ENCODE peak calls at places on chromosomes 2 and 18, in seven cellular contexts. B, Y, M, U, F, V and J are unnamed samples.

GRCh38 chr2:217689053-217689452 is 313.7 kb downstream of the TNS1 start:
- DNase-seq in B (no peak), Y (no peak), M (no peak), U (no peak), F (no peak), V (no peak), J (no peak)

GRCh38 chr2:70203086-70203485 is 12.3 kb upstream of the C2orf42 start:
- DNase-seq in B (no peak), Y (no peak), M (no peak), U (no peak), F (no peak), V (no peak), J (no peak)

GRCh38 chr2:232458661-232459418 is 2.9 kb downstream of the ALPI start:
- DNase-seq in B (no peak), Y (peak; percentile 30), M (no peak), U (no peak), F (no peak), V (no peak), J (no peak)

GRCh38 chr2:104851236-104852160 is 2.4 kb upstream of the POU3F3 start:
- DNase-seq in B (peak; percentile 24), Y (no peak), M (no peak), U (no peak), F (no peak), V (no peak), J (no peak)

GRCh38 chr2:150601280-150602038 is 114.0 kb upstream of the RND3 start:
- DNase-seq in B (peak; percentile 56), Y (no peak), M (peak; percentile 37), U (no peak), F (peak; percentile 65), V (no peak), J (no peak)

GRCh38 chr2:232525796-232526195 is at the start of gene CHRND:
- DNase-seq in B (no peak), Y (peak; percentile 62), M (peak; percentile 40), U (no peak), F (peak; percentile 19), V (peak; percentile 61), J (no peak)

GRCh38 chr2:163155279-163155883 is 316.8 kb upstream of the KCNH7 start:
- DNase-seq in B (peak; percentile 55), Y (no peak), M (peak; percentile 47), U (peak; percentile 23), F (peak; percentile 72), V (no peak), J (no peak)

GRCh38 chr18:10033038-10033437 is 119.2 kb downstream of the VAPA start:
- DNase-seq in B (no peak), Y (no peak), M (no peak), U (no peak), F (no peak), V (no peak), J (no peak)

GRCh38 chr2:221517362-221518121 is 54.6 kb downstream of the EPHA4 start:
- DNase-seq in B (peak; percentile 73), Y (no peak), M (peak; percentile 88), U (peak; percentile 34), F (peak; percentile 72), V (no peak), J (no peak)

GRCh38 chr2:237733677-237734300 is 64.8 kb upstream of the RBM44 start:
- DNase-seq in B (no peak), Y (no peak), M (no peak), U (no peak), F (no peak), V (no peak), J (no peak)

GRCh38 chr2:231780123-231780908 is 766 bp downstream of the PDE6D start:
- DNase-seq in B (peak; percentile 29), Y (no peak), M (peak; percentile 63), U (peak; percentile 27), F (peak; percentile 40), V (no peak), J (no peak)

GRCh38 chr2:128198666-128199065 is 107.7 kb downstream of the UGGT1 start:
- DNase-seq in B (no peak), Y (no peak), M (no peak), U (no peak), F (no peak), V (no peak), J (no peak)

GRCh38 chr2:238521002-238521401 is 94.3 kb downstream of the ASB1 start:
- DNase-seq in B (no peak), Y (no peak), M (no peak), U (no peak), F (no peak), V (no peak), J (no peak)

GRCh38 chr18:56890632-56891031 is 239.5 kb downstream of the WDR7 start:
- DNase-seq in B (peak; percentile 94), Y (no peak), M (peak; percentile 87), U (peak; percentile 26), F (peak; percentile 77), V (no peak), J (no peak)

GRCh38 chr2:240785424-240786335 is 34.3 kb downstream of the KIF1A start:
- DNase-seq in B (no peak), Y (peak; percentile 29), M (no peak), U (no peak), F (no peak), V (no peak), J (peak; percentile 41)

GRCh38 chr2:72612614-72613160 is 213.1 kb downstream of the EXOC6B start:
- DNase-seq in B (no peak), Y (no peak), M (no peak), U (no peak), F (peak; percentile 79), V (no peak), J (no peak)

GRCh38 chr2:148531175-148532048 is 113.1 kb upstream of the EPC2 start:
- DNase-seq in B (no peak), Y (no peak), M (no peak), U (no peak), F (no peak), V (no peak), J (no peak)

GRCh38 chr2:39416172-39416571 is 20.9 kb downstream of the MAP4K3 start:
- DNase-seq in B (peak; percentile 28), Y (no peak), M (peak; percentile 54), U (no peak), F (peak; percentile 58), V (no peak), J (no peak)

GRCh38 chr2:11766016-11766415 is 19.6 kb downstream of the LPIN1 start:
- DNase-seq in B (no peak), Y (no peak), M (no peak), U (no peak), F (no peak), V (no peak), J (no peak)

GRCh38 chr2:44549099-44549471 is 187.3 kb downstream of the CAMKMT start:
- DNase-seq in B (peak; percentile 80), Y (no peak), M (peak; percentile 88), U (peak; percentile 63), F (peak; percentile 80), V (no peak), J (no peak)

GRCh38 chr2:105857076-105857740 is 112.5 kb downstream of the NCK2 start:
- DNase-seq in B (no peak), Y (no peak), M (no peak), U (no peak), F (no peak), V (no peak), J (peak; percentile 63)

GRCh38 chr2:158011055-158011771 is 90.5 kb upstream of the UPP2 start:
- DNase-seq in B (no peak), Y (no peak), M (no peak), U (no peak), F (no peak), V (no peak), J (no peak)

GRCh38 chr2:102070058-102070642 is 72.4 kb upstream of the IL1R1 start:
- DNase-seq in B (peak; percentile 33), Y (peak; percentile 82), M (peak; percentile 88), U (no peak), F (no peak), V (no peak), J (no peak)

GRCh38 chr2:240136671-240137292 is 677 bp upstream of the COPS9 start:
- DNase-seq in B (no peak), Y (no peak), M (no peak), U (no peak), F (no peak), V (no peak), J (no peak)

GRCh38 chr2:240168041-240168440 is 27.6 kb upstream of the OTOS start:
- DNase-seq in B (no peak), Y (no peak), M (no peak), U (no peak), F (no peak), V (no peak), J (no peak)

GRCh38 chr2:164335947-164336346 is 285.3 kb downstream of the GRB14 start:
- DNase-seq in B (no peak), Y (no peak), M (no peak), U (no peak), F (no peak), V (no peak), J (no peak)

GRCh38 chr2:200411831-200412230 is 98.0 kb downstream of the KCTD18 start:
- DNase-seq in B (no peak), Y (no peak), M (peak; percentile 39), U (no peak), F (peak; percentile 28), V (no peak), J (no peak)

GRCh38 chr18:46917808-46918600 is 602 bp downstream of the KATNAL2 start:
- DNase-seq in B (peak; percentile 36), Y (peak; percentile 49), M (peak; percentile 64), U (peak; percentile 22), F (peak; percentile 62), V (no peak), J (no peak)

GRCh38 chr2:28624798-28625701 is 126.6 kb upstream of the PPP1CB start:
- DNase-seq in B (peak; percentile 62), Y (peak; percentile 92), M (peak; percentile 40), U (no peak), F (no peak), V (no peak), J (no peak)

GRCh38 chr2:65390134-65390533 is 42.3 kb downstream of the SPRED2 start:
- DNase-seq in B (no peak), Y (no peak), M (no peak), U (no peak), F (no peak), V (no peak), J (no peak)

GRCh38 chr18:63788447-63789096 is 13.4 kb downstream of the SERPINB7 start:
- DNase-seq in B (peak; percentile 87), Y (no peak), M (peak; percentile 92), U (peak; percentile 7), F (peak; percentile 70), V (no peak), J (no peak)

GRCh38 chr18:35376742-35377695 is at the start of gene ZNF396:
- DNase-seq in B (peak; percentile 57), Y (peak; percentile 84), M (peak; percentile 80), U (peak; percentile 25), F (peak; percentile 91), V (peak; percentile 60), J (peak; percentile 78)